ENCODE peak calls at places on chromosomes 11 and 22, in six cellular contexts. One of them, this sample, is unnamed.

GRCh38 chr11:119773016-119773415 is 44.0 kb upstream of the NECTIN1 start:
- DNase-seq in HepG2: no peak
- DNase-seq in GM12878: no peak
- DNase-seq in H1: no peak
- DNase-seq in K562: no peak
- DNase-seq in HCT116: no peak
- DNase-seq in this sample: no peak

GRCh38 chr22:29887358-29887757 is 4.4 kb downstream of the MTMR3 start:
- DNase-seq in HepG2: no peak
- DNase-seq in GM12878: no peak
- DNase-seq in H1: no peak
- DNase-seq in K562: no peak
- DNase-seq in HCT116: no peak
- DNase-seq in this sample: no peak

GRCh38 chr11:109033627-109034340 is 368.9 kb downstream of the DDX10 start:
- DNase-seq in HepG2: no peak
- DNase-seq in GM12878: no peak
- DNase-seq in H1: no peak
- DNase-seq in K562: no peak
- DNase-seq in HCT116: no peak
- DNase-seq in this sample: no peak

GRCh38 chr11:8247312-8247711 is 16.4 kb downstream of the LMO1 start:
- DNase-seq in HepG2: no peak
- DNase-seq in GM12878: no peak
- DNase-seq in H1: no peak
- DNase-seq in K562: peak
- DNase-seq in HCT116: no peak
- DNase-seq in this sample: no peak

GRCh38 chr11:62482753-62483152 is 63.9 kb downstream of the AHNAK start:
- DNase-seq in HepG2: no peak
- DNase-seq in GM12878: no peak
- DNase-seq in H1: no peak
- DNase-seq in K562: no peak
- DNase-seq in HCT116: no peak
- DNase-seq in this sample: no peak

GRCh38 chr11:36249271-36249670 is 40.0 kb downstream of the COMMD9 start:
- DNase-seq in HepG2: no peak
- DNase-seq in GM12878: no peak
- DNase-seq in H1: no peak
- DNase-seq in K562: no peak
- DNase-seq in HCT116: no peak
- DNase-seq in this sample: no peak

GRCh38 chr22:37018815-37019308 is 385 bp downstream of the TST start:
- DNase-seq in HepG2: peak
- DNase-seq in GM12878: no peak
- DNase-seq in H1: no peak
- DNase-seq in K562: no peak
- DNase-seq in HCT116: no peak
- DNase-seq in this sample: no peak

GRCh38 chr22:19658057-19658966 is 56.0 kb upstream of the SEPTIN5 start:
- DNase-seq in HepG2: no peak
- DNase-seq in GM12878: no peak
- DNase-seq in H1: no peak
- DNase-seq in K562: peak
- DNase-seq in HCT116: no peak
- DNase-seq in this sample: no peak

GRCh38 chr11:8017894-8018741 is 31.0 kb downstream of the EIF3F start:
- DNase-seq in HepG2: no peak
- DNase-seq in GM12878: no peak
- DNase-seq in H1: no peak
- DNase-seq in K562: no peak
- DNase-seq in HCT116: no peak
- DNase-seq in this sample: no peak

GRCh38 chr11:57310091-57310490 is 14.7 kb downstream of the TNKS1BP1 start:
- DNase-seq in HepG2: no peak
- DNase-seq in GM12878: no peak
- DNase-seq in H1: no peak
- DNase-seq in K562: no peak
- DNase-seq in HCT116: no peak
- DNase-seq in this sample: no peak

GRCh38 chr11:118194835-118195627 is 18.6 kb upstream of the SCN2B start:
- DNase-seq in HepG2: peak
- DNase-seq in GM12878: no peak
- DNase-seq in H1: no peak
- DNase-seq in K562: no peak
- DNase-seq in HCT116: no peak
- DNase-seq in this sample: no peak

GRCh38 chr11:11441091-11441490 is 88.0 kb upstream of the CSNK2A3 start:
- DNase-seq in HepG2: no peak
- DNase-seq in GM12878: no peak
- DNase-seq in H1: no peak
- DNase-seq in K562: no peak
- DNase-seq in HCT116: no peak
- DNase-seq in this sample: no peak

GRCh38 chr22:48267681-48268080 is 1505.2 kb downstream of the TBC1D22A start:
- DNase-seq in HepG2: no peak
- DNase-seq in GM12878: no peak
- DNase-seq in H1: no peak
- DNase-seq in K562: no peak
- DNase-seq in HCT116: no peak
- DNase-seq in this sample: no peak

GRCh38 chr11:126893796-126894195 is 106.8 kb downstream of the KIRREL3 start:
- DNase-seq in HepG2: no peak
- DNase-seq in GM12878: no peak
- DNase-seq in H1: no peak
- DNase-seq in K562: no peak
- DNase-seq in HCT116: no peak
- DNase-seq in this sample: no peak

GRCh38 chr22:40557972-40558371 is 78.5 kb downstream of the MRTFA start:
- DNase-seq in HepG2: no peak
- DNase-seq in GM12878: no peak
- DNase-seq in H1: no peak
- DNase-seq in K562: no peak
- DNase-seq in HCT116: no peak
- DNase-seq in this sample: no peak

GRCh38 chr11:43681543-43681942 is 1.0 kb downstream of the HSD17B12 start:
- DNase-seq in HepG2: peak
- DNase-seq in GM12878: no peak
- DNase-seq in H1: no peak
- DNase-seq in K562: no peak
- DNase-seq in HCT116: no peak
- DNase-seq in this sample: no peak

GRCh38 chr11:27291954-27292641 is 70.9 kb downstream of the CCDC34 start:
- DNase-seq in HepG2: peak
- DNase-seq in GM12878: no peak
- DNase-seq in H1: no peak
- DNase-seq in K562: no peak
- DNase-seq in HCT116: no peak
- DNase-seq in this sample: no peak

GRCh38 chr11:97398246-97398645 is 1008.4 kb downstream of the JRKL start:
- DNase-seq in HepG2: no peak
- DNase-seq in GM12878: no peak
- DNase-seq in H1: no peak
- DNase-seq in K562: no peak
- DNase-seq in HCT116: no peak
- DNase-seq in this sample: no peak

GRCh38 chr11:8059030-8059429 is 22.0 kb upstream of the TUB start:
- DNase-seq in HepG2: no peak
- DNase-seq in GM12878: no peak
- DNase-seq in H1: no peak
- DNase-seq in K562: no peak
- DNase-seq in HCT116: no peak
- DNase-seq in this sample: no peak

GRCh38 chr22:19844423-19845368 is 10.0 kb downstream of the GNB1L start:
- DNase-seq in HepG2: no peak
- DNase-seq in GM12878: no peak
- DNase-seq in H1: no peak
- DNase-seq in K562: peak
- DNase-seq in HCT116: no peak
- DNase-seq in this sample: no peak

GRCh38 chr22:38316340-38317236 is 645 bp downstream of the CSNK1E start:
- DNase-seq in HepG2: no peak
- DNase-seq in GM12878: no peak
- DNase-seq in H1: no peak
- DNase-seq in K562: peak
- DNase-seq in HCT116: no peak
- DNase-seq in this sample: no peak

GRCh38 chr11:18056561-18057181 is 10.6 kb upstream of the TPH1 start:
- DNase-seq in HepG2: peak
- DNase-seq in GM12878: peak
- DNase-seq in H1: no peak
- DNase-seq in K562: no peak
- DNase-seq in HCT116: no peak
- DNase-seq in this sample: no peak

GRCh38 chr11:76077575-76078150 is 128.6 kb downstream of the WNT11 start:
- DNase-seq in HepG2: no peak
- DNase-seq in GM12878: no peak
- DNase-seq in H1: no peak
- DNase-seq in K562: no peak
- DNase-seq in HCT116: no peak
- DNase-seq in this sample: no peak

GRCh38 chr11:130522284-130522961 is 74.0 kb downstream of the ADAMTS15 start:
- DNase-seq in HepG2: peak
- DNase-seq in GM12878: no peak
- DNase-seq in H1: no peak
- DNase-seq in K562: peak
- DNase-seq in HCT116: peak
- DNase-seq in this sample: peak

GRCh38 chr11:1402776-1403620 is 13.3 kb downstream of the BRSK2 start:
- DNase-seq in HepG2: no peak
- DNase-seq in GM12878: no peak
- DNase-seq in H1: no peak
- DNase-seq in K562: no peak
- DNase-seq in HCT116: no peak
- DNase-seq in this sample: no peak

GRCh38 chr22:23397618-23398567 is 182.2 kb downstream of the IGLL1 start:
- DNase-seq in HepG2: no peak
- DNase-seq in GM12878: no peak
- DNase-seq in H1: no peak
- DNase-seq in K562: no peak
- DNase-seq in HCT116: no peak
- DNase-seq in this sample: no peak

GRCh38 chr22:49321477-49322055 is 506.1 kb downstream of the BRD1 start:
- DNase-seq in HepG2: no peak
- DNase-seq in GM12878: no peak
- DNase-seq in H1: no peak
- DNase-seq in K562: no peak
- DNase-seq in HCT116: no peak
- DNase-seq in this sample: no peak

GRCh38 chr22:49322861-49323622 is 504.6 kb downstream of the BRD1 start:
- DNase-seq in HepG2: no peak
- DNase-seq in GM12878: no peak
- DNase-seq in H1: no peak
- DNase-seq in K562: no peak
- DNase-seq in HCT116: no peak
- DNase-seq in this sample: no peak

GRCh38 chr22:49320714-49321476 is 506.8 kb downstream of the BRD1 start:
- DNase-seq in HepG2: no peak
- DNase-seq in GM12878: no peak
- DNase-seq in H1: no peak
- DNase-seq in K562: no peak
- DNase-seq in HCT116: no peak
- DNase-seq in this sample: no peak

GRCh38 chr22:49323751-49324415 is 503.8 kb downstream of the BRD1 start:
- DNase-seq in HepG2: no peak
- DNase-seq in GM12878: no peak
- DNase-seq in H1: no peak
- DNase-seq in K562: no peak
- DNase-seq in HCT116: no peak
- DNase-seq in this sample: no peak

DNA sequence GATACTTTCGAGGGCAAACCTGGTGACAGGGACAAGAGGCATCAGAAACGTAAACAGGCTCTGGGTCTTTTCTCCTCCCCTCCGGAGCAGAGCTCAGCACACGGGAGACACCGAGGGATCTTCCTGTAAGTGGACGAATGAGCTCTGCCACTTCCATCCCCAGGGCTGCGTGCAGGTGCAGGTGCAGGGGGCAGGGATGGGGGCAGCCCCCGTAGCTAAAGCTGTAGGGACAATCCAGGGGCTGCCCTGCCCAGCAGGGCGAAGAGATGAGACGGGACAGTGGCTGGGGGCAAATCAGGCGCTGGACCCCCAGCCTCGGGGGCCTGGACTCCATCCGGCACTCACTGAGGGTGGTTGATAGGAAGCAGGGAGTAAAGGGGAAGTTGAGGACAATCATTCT is 505.4 kb downstream of the BRD1 start:
- DNase-seq in HepG2: no peak
- DNase-seq in GM12878: no peak
- DNase-seq in H1: no peak
- DNase-seq in K562: no peak
- DNase-seq in HCT116: no peak
- DNase-seq in this sample: no peak
- TF ChIP-seq ZNF274 in HepG2: no peak
- TF ChIP-seq ZNF274 in GM12878: no peak
- TF ChIP-seq ZNF274 in H1: no peak
- TF ChIP-seq ZNF274 in K562: no peak
- TF ChIP-seq ZNF274 in HCT116: no peak
- TF ChIP-seq ZNF274 in this sample: no peak

DNA sequence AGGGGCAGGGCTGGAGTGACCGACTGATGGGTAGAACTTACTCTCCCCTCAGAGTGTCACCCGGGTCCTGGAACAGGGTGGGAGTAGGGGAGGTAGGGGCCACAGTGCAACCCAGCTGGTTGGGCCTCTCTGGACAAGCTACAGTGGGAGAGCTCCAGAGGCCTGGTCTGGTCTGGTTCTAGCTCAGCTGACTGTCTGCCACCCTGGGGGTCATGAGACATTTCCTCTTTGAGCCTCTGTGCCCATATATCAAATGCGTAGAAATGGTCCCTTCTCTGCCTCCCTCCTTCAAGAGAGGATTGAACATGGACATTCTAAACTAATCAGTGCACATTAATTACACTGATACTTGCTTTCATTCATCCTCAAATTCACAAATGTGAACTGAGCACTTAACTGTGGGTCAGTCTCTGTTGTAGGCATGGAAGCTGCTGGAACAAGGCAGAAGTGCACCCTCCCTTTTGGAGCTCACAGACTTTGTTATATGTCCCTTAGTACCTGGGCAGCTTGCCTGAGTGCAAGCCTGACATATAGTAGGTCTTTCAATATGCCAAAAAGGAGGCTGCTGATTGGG is 25.6 kb downstream of the ARHGEF17 start:
- DNase-seq in HepG2: no peak
- DNase-seq in GM12878: no peak
- DNase-seq in H1: no peak
- DNase-seq in K562: no peak
- DNase-seq in HCT116: no peak
- DNase-seq in this sample: no peak
- H3K9ac ChIP-seq in HepG2: no peak
- H3K9ac ChIP-seq in GM12878: no peak
- H3K9ac ChIP-seq in H1: no peak
- H3K9ac ChIP-seq in K562: no peak
- H3K9ac ChIP-seq in HCT116: peak
- H3K9ac ChIP-seq in this sample: no peak

GRCh38 chr11:34259087-34259486 is 98.7 kb downstream of the ABTB2 start:
- DNase-seq in HepG2: no peak
- DNase-seq in GM12878: no peak
- DNase-seq in H1: no peak
- DNase-seq in K562: no peak
- DNase-seq in HCT116: no peak
- DNase-seq in this sample: no peak
- TF ChIP-seq YY1 in HepG2: no peak
- TF ChIP-seq YY1 in GM12878: no peak
- TF ChIP-seq YY1 in H1: no peak
- TF ChIP-seq YY1 in K562: no peak
- TF ChIP-seq YY1 in HCT116: no peak
- TF ChIP-seq YY1 in this sample: no peak

GRCh38 chr11:19817265-19817851 is 104.7 kb downstream of the NAV2 start:
- DNase-seq in HepG2: no peak
- DNase-seq in GM12878: no peak
- DNase-seq in H1: peak
- DNase-seq in K562: no peak
- DNase-seq in HCT116: no peak
- DNase-seq in this sample: peak
- TF ChIP-seq ZNF274 in HepG2: no peak
- TF ChIP-seq ZNF274 in GM12878: no peak
- TF ChIP-seq ZNF274 in H1: no peak
- TF ChIP-seq ZNF274 in K562: no peak
- TF ChIP-seq ZNF274 in HCT116: no peak
- TF ChIP-seq ZNF274 in this sample: no peak